ENCODE peak calls at places on chromosomes 5 and 9, in six cellular contexts. One of them, this sample, is unnamed. For H3K27me3 and H3K4me1, the result is how much of the 10 kb centered on the place peaks cover.

GRCh38 chr5:115151208-115151805 is 18.4 kb downstream of the TRIM36 start:
- DNase-seq in K562: no peak
- DNase-seq in lung: no peak
- DNase-seq in sigmoid colon: no peak
- DNase-seq in pancreas: no peak
- DNase-seq in heart left ventricle: no peak
- DNase-seq in this sample: no peak

GRCh38 chr5:74382864-74383618 is 257.5 kb downstream of the ENC1 start:
- DNase-seq in K562: no peak
- DNase-seq in pancreas: no peak
- DNase-seq in lung: no peak
- DNase-seq in heart left ventricle: peak
- DNase-seq in sigmoid colon: peak
- DNase-seq in this sample: no peak

GRCh38 chr9:116940614-116941215 is 253.6 kb downstream of the TRIM32 start:
- DNase-seq in heart left ventricle: no peak
- DNase-seq in sigmoid colon: no peak
- DNase-seq in K562: no peak
- DNase-seq in lung: no peak
- DNase-seq in pancreas: no peak
- DNase-seq in this sample: no peak

GRCh38 chr5:50663636-50664035 is 2.8 kb upstream of the PARP8 start:
- DNase-seq in K562: no peak
- DNase-seq in pancreas: peak
- DNase-seq in heart left ventricle: peak
- DNase-seq in sigmoid colon: peak
- DNase-seq in lung: peak
- DNase-seq in this sample: no peak

GRCh38 chr5:134245101-134245604 is 19.3 kb upstream of the PPP2CA start:
- DNase-seq in heart left ventricle: peak
- DNase-seq in K562: no peak
- DNase-seq in lung: no peak
- DNase-seq in pancreas: no peak
- DNase-seq in sigmoid colon: no peak
- DNase-seq in this sample: peak

GRCh38 chr5:81688215-81688614 is 62.7 kb downstream of the SSBP2 start:
- DNase-seq in lung: no peak
- DNase-seq in pancreas: no peak
- DNase-seq in sigmoid colon: no peak
- DNase-seq in K562: no peak
- DNase-seq in heart left ventricle: no peak
- DNase-seq in this sample: no peak

GRCh38 chr5:172837640-172838039 is 3.6 kb downstream of the ERGIC1 start:
- DNase-seq in lung: peak
- DNase-seq in sigmoid colon: peak
- DNase-seq in pancreas: peak
- DNase-seq in K562: no peak
- DNase-seq in heart left ventricle: no peak
- DNase-seq in this sample: no peak

GRCh38 chr5:113035096-113035495 is 58.5 kb downstream of the DCP2 start:
- DNase-seq in sigmoid colon: no peak
- DNase-seq in heart left ventricle: no peak
- DNase-seq in lung: peak
- DNase-seq in pancreas: no peak
- DNase-seq in K562: no peak
- DNase-seq in this sample: no peak

GRCh38 chr9:109381011-109381729 is 60.3 kb upstream of the EPB41L4B start:
- DNase-seq in lung: no peak
- DNase-seq in heart left ventricle: no peak
- DNase-seq in pancreas: no peak
- DNase-seq in K562: no peak
- DNase-seq in sigmoid colon: no peak
- DNase-seq in this sample: no peak

GRCh38 chr9:88535932-88536324 is 950 bp downstream of the NXNL2 start:
- DNase-seq in K562: no peak
- DNase-seq in sigmoid colon: peak
- DNase-seq in lung: no peak
- DNase-seq in pancreas: no peak
- DNase-seq in heart left ventricle: peak
- DNase-seq in this sample: no peak

GRCh38 chr5:160198886-160199409 is 30.4 kb upstream of the FABP6 start:
- DNase-seq in heart left ventricle: no peak
- DNase-seq in K562: no peak
- DNase-seq in lung: no peak
- DNase-seq in sigmoid colon: no peak
- DNase-seq in pancreas: no peak
- DNase-seq in this sample: no peak

GRCh38 chr5:153542536-153542935 is 52.1 kb downstream of the GRIA1 start:
- DNase-seq in sigmoid colon: no peak
- DNase-seq in lung: no peak
- DNase-seq in heart left ventricle: no peak
- DNase-seq in pancreas: no peak
- DNase-seq in K562: no peak
- DNase-seq in this sample: no peak

GRCh38 chr5:21680196-21680595 is 1172.9 kb downstream of the CDH12 start:
- DNase-seq in lung: no peak
- DNase-seq in sigmoid colon: no peak
- DNase-seq in pancreas: no peak
- DNase-seq in heart left ventricle: no peak
- DNase-seq in K562: no peak
- DNase-seq in this sample: no peak

DNA sequence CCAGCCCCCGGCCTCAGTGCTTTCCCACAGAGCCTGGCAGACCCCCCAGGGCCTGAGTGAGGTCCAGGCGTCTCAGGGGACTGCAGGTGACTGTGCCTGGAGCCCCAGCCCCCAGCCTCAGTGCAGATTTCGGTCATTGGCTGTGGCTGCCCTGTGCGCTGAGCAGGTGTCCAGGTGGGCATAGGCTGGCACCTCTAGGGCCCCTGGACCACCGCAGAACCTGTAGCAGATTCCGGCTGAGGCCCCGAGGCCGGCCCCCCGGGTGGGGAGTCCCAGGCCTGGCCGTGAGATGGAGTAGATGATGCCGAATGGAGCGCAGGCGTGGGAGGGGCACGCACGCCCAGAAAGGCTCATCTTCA is 12.1 kb downstream of the EXD3 start:
- DNase-seq in sigmoid colon: no peak
- DNase-seq in pancreas: no peak
- DNase-seq in K562: no peak
- DNase-seq in lung: no peak
- DNase-seq in heart left ventricle: no peak
- DNase-seq in this sample: no peak
- H3K27me3 ChIP-seq in sigmoid colon: under half
- H3K27me3 ChIP-seq in pancreas: under half
- H3K27me3 ChIP-seq in K562: under half
- H3K27me3 ChIP-seq in lung: under half
- H3K27me3 ChIP-seq in heart left ventricle: under half
- H3K27me3 ChIP-seq in this sample: under half

GRCh38 chr9:130243015-130243881 is 22.3 kb upstream of the HMCN2 start:
- DNase-seq in pancreas: peak
- DNase-seq in sigmoid colon: peak
- DNase-seq in heart left ventricle: peak
- DNase-seq in K562: peak
- DNase-seq in lung: peak
- DNase-seq in this sample: peak
- H3K4me3 ChIP-seq in pancreas: no peak
- H3K4me3 ChIP-seq in sigmoid colon: no peak
- H3K4me3 ChIP-seq in heart left ventricle: no peak
- H3K4me3 ChIP-seq in K562: no peak
- H3K4me3 ChIP-seq in lung: no peak
- H3K4me3 ChIP-seq in this sample: no peak

GRCh38 chr9:90441814-90442213 is 200.8 kb downstream of the DIRAS2 start:
- DNase-seq in K562: no peak
- DNase-seq in lung: no peak
- DNase-seq in heart left ventricle: no peak
- DNase-seq in pancreas: no peak
- DNase-seq in sigmoid colon: no peak
- DNase-seq in this sample: no peak
- H3K4me1 ChIP-seq in K562: under half
- H3K4me1 ChIP-seq in lung: under half
- H3K4me1 ChIP-seq in heart left ventricle: under half
- H3K4me1 ChIP-seq in pancreas: under half
- H3K4me1 ChIP-seq in sigmoid colon: under half
- H3K4me1 ChIP-seq in this sample: under half

GRCh38 chr5:170590537-170590936 is 86.7 kb downstream of the KCNIP1 start:
- DNase-seq in K562: no peak
- DNase-seq in sigmoid colon: peak
- DNase-seq in heart left ventricle: no peak
- DNase-seq in lung: no peak
- DNase-seq in pancreas: no peak
- DNase-seq in this sample: no peak
- H3K27me3 ChIP-seq in K562: under half
- H3K27me3 ChIP-seq in sigmoid colon: under half
- H3K27me3 ChIP-seq in heart left ventricle: under half
- H3K27me3 ChIP-seq in lung: under half
- H3K27me3 ChIP-seq in pancreas: under half
- H3K27me3 ChIP-seq in this sample: under half

DNA sequence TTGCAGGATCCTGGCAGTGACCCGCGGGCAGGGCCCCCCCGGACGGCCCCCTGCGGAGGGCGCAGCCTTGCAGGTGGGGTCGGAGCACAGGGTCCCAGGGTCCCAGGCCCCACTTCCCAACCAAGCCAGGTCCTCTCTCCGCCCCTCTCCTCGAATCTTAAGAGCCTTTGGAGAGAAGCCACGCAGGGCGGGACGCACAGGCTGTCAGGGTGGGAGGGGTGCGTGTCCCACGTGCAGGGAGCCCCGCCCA is 18.4 kb upstream of the EGFL7 start:
- DNase-seq in lung: peak
- DNase-seq in K562: peak
- DNase-seq in pancreas: peak
- DNase-seq in sigmoid colon: peak
- DNase-seq in heart left ventricle: peak
- DNase-seq in this sample: peak
- H3K4me3 ChIP-seq in lung: no peak
- H3K4me3 ChIP-seq in K562: no peak
- H3K4me3 ChIP-seq in pancreas: peak
- H3K4me3 ChIP-seq in sigmoid colon: no peak
- H3K4me3 ChIP-seq in heart left ventricle: peak
- H3K4me3 ChIP-seq in this sample: no peak

GRCh38 chr9:114616684-114617520 is 5.8 kb downstream of the TMEM268 start:
- DNase-seq in pancreas: peak
- DNase-seq in K562: peak
- DNase-seq in sigmoid colon: peak
- DNase-seq in lung: peak
- DNase-seq in heart left ventricle: peak
- DNase-seq in this sample: no peak
- H3K4me1 ChIP-seq in pancreas: under half
- H3K4me1 ChIP-seq in K562: under half
- H3K4me1 ChIP-seq in sigmoid colon: under half
- H3K4me1 ChIP-seq in lung: under half
- H3K4me1 ChIP-seq in heart left ventricle: under half
- H3K4me1 ChIP-seq in this sample: under half

DNA sequence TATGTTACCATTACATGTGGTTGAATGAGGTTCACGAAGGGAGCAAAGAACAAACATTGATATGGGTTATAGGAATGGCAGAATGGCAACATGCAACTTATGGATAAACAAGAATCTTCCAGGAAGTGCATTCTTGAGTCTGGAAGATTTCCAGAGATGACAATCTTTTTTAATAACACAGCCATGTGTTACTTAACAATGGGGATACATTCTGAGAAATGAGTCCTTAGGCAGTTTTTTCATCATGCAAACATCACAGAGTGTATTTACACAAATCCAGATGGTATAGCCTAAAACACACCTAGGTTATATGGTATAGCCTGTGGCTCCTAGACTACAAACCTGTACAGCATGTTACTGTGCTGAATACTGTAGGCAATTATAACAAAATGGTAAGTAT is 9.1 kb upstream of the SLC28A3 start:
- DNase-seq in K562: no peak
- DNase-seq in sigmoid colon: no peak
- DNase-seq in pancreas: no peak
- DNase-seq in heart left ventricle: no peak
- DNase-seq in lung: no peak
- DNase-seq in this sample: no peak
- H3K27me3 ChIP-seq in K562: under half
- H3K27me3 ChIP-seq in sigmoid colon: under half
- H3K27me3 ChIP-seq in pancreas: under half
- H3K27me3 ChIP-seq in heart left ventricle: under half
- H3K27me3 ChIP-seq in lung: under half
- H3K27me3 ChIP-seq in this sample: under half

GRCh38 chr9:89553451-89554020 is 51.3 kb upstream of the GADD45G start:
- DNase-seq in K562: no peak
- DNase-seq in pancreas: no peak
- DNase-seq in lung: peak
- DNase-seq in heart left ventricle: no peak
- DNase-seq in sigmoid colon: no peak
- DNase-seq in this sample: no peak

GRCh38 chr9:89549031-89549644 is 51.2 kb upstream of the SEMA4D start:
- DNase-seq in pancreas: peak
- DNase-seq in lung: peak
- DNase-seq in heart left ventricle: peak
- DNase-seq in sigmoid colon: peak
- DNase-seq in K562: peak
- DNase-seq in this sample: peak

GRCh38 chr9:89548210-89548609 is 50.3 kb upstream of the SEMA4D start:
- DNase-seq in heart left ventricle: no peak
- DNase-seq in sigmoid colon: no peak
- DNase-seq in lung: no peak
- DNase-seq in K562: no peak
- DNase-seq in pancreas: no peak
- DNase-seq in this sample: no peak

GRCh38 chr9:89547000-89547399 is 49.1 kb upstream of the SEMA4D start:
- DNase-seq in sigmoid colon: no peak
- DNase-seq in pancreas: no peak
- DNase-seq in heart left ventricle: no peak
- DNase-seq in K562: no peak
- DNase-seq in lung: no peak
- DNase-seq in this sample: no peak

DNA sequence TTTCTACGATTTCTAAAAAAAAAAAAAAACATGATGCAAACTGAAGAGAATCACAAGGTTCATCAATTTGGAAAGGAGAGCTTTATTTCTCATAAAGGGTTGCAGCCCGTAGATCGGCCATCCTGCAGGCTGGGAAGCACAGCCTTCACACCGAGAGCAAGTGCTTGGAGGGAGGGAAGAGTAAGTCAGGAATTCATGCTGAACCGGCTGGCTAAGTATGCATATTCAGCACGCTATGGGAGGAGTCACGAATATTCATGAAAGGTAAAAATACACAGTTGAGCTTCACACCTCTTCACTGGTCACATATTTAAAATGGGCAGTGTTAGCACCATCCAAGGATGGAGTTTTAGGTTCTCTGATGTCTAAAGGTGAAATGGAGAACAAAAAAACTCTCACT is 52.6 kb upstream of the SEMA4D start:
- DNase-seq in pancreas: no peak
- DNase-seq in lung: no peak
- DNase-seq in sigmoid colon: no peak
- DNase-seq in heart left ventricle: no peak
- DNase-seq in K562: no peak
- DNase-seq in this sample: no peak
- H3K4me3 ChIP-seq in pancreas: no peak
- H3K4me3 ChIP-seq in lung: no peak
- H3K4me3 ChIP-seq in sigmoid colon: no peak
- H3K4me3 ChIP-seq in heart left ventricle: no peak
- H3K4me3 ChIP-seq in K562: no peak
- H3K4me3 ChIP-seq in this sample: no peak

DNA sequence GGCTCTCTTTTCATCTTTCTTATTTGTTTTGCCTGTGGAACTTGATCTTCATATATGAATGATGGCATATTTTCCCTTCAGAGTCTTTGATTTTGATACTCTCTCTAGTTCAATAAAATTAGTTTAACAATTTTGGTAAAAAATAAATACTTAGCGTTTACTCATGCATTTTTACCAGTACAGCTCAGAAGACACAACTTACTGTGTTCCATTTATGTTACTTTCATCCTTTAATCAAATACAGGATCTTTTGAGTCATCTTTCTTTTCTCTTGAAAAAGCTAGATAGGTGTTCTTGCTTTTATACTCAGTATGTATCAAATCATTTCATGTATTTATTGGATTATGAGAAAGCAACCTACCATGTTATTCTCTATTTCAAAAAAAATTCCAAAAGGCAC is 47.1 kb upstream of the RICTOR start:
- DNase-seq in heart left ventricle: no peak
- DNase-seq in K562: no peak
- DNase-seq in sigmoid colon: no peak
- DNase-seq in pancreas: no peak
- DNase-seq in lung: no peak
- DNase-seq in this sample: no peak
- H3K4me1 ChIP-seq in heart left ventricle: under half
- H3K4me1 ChIP-seq in K562: under half
- H3K4me1 ChIP-seq in sigmoid colon: under half
- H3K4me1 ChIP-seq in pancreas: under half
- H3K4me1 ChIP-seq in lung: under half
- H3K4me1 ChIP-seq in this sample: under half